ENCODE peak calls at places on chromosomes 3 and 15, in seven cellular contexts. One of them, this sample, is unnamed.
A peak's percentile ranks its signal among the peaks of the same experiment; 100 is the strongest.

GRCh38 chr15:89814112-89814742 is 425 bp downstream of the ANPEP start:
- DNase-seq in left colon: no peak
- DNase-seq in stromal cell of bone marrow: no peak
- DNase-seq in COR-L47: no peak
- DNase-seq in NCI-H460: no peak
- DNase-seq in posterior cingulate gyrus: no peak
- DNase-seq in T-helper 2 cell: no peak
- DNase-seq in this sample: no peak

GRCh38 chr3:133754973-133755828 is 9.0 kb downstream of the TF start:
- DNase-seq in left colon: no peak
- DNase-seq in stromal cell of bone marrow: no peak
- DNase-seq in COR-L47: no peak
- DNase-seq in NCI-H460: no peak
- DNase-seq in posterior cingulate gyrus: no peak
- DNase-seq in T-helper 2 cell: no peak
- DNase-seq in this sample: no peak

GRCh38 chr3:73687081-73688004 is 62.6 kb upstream of the PDZRN3 start:
- DNase-seq in left colon: no peak
- DNase-seq in stromal cell of bone marrow: no peak
- DNase-seq in COR-L47: no peak
- DNase-seq in NCI-H460: no peak
- DNase-seq in posterior cingulate gyrus: no peak
- DNase-seq in T-helper 2 cell: no peak
- DNase-seq in this sample: no peak

GRCh38 chr3:194964809-194965208 is 279.1 kb downstream of the FAM43A start:
- DNase-seq in left colon: no peak
- DNase-seq in stromal cell of bone marrow: no peak
- DNase-seq in COR-L47: no peak
- DNase-seq in NCI-H460: no peak
- DNase-seq in posterior cingulate gyrus: no peak
- DNase-seq in T-helper 2 cell: no peak
- DNase-seq in this sample: peak; percentile 15

GRCh38 chr3:108806316-108806715 is 16.3 kb upstream of the TRAT1 start:
- DNase-seq in left colon: no peak
- DNase-seq in stromal cell of bone marrow: no peak
- DNase-seq in COR-L47: no peak
- DNase-seq in NCI-H460: no peak
- DNase-seq in posterior cingulate gyrus: no peak
- DNase-seq in T-helper 2 cell: no peak
- DNase-seq in this sample: no peak

GRCh38 chr15:68228143-68228970 is 1.2 kb downstream of the CLN6 start:
- DNase-seq in left colon: no peak
- DNase-seq in stromal cell of bone marrow: no peak
- DNase-seq in COR-L47: no peak
- DNase-seq in NCI-H460: no peak
- DNase-seq in posterior cingulate gyrus: no peak
- DNase-seq in T-helper 2 cell: no peak
- DNase-seq in this sample: no peak

GRCh38 chr3:9749663-9750555 is at the start of gene OGG1:
- DNase-seq in left colon: peak; percentile 99
- DNase-seq in stromal cell of bone marrow: peak; percentile 97
- DNase-seq in COR-L47: peak; percentile 92
- DNase-seq in NCI-H460: peak; percentile 92
- DNase-seq in posterior cingulate gyrus: peak; percentile 97
- DNase-seq in T-helper 2 cell: peak; percentile 94
- DNase-seq in this sample: peak; percentile 99

GRCh38 chr3:10280177-10280529 is 12.6 kb downstream of the GHRL start:
- DNase-seq in left colon: no peak
- DNase-seq in stromal cell of bone marrow: no peak
- DNase-seq in COR-L47: no peak
- DNase-seq in NCI-H460: no peak
- DNase-seq in posterior cingulate gyrus: no peak
- DNase-seq in T-helper 2 cell: no peak
- DNase-seq in this sample: no peak

GRCh38 chr3:98962951-98963350 is 61.5 kb upstream of the DCBLD2 start:
- DNase-seq in left colon: no peak
- DNase-seq in stromal cell of bone marrow: no peak
- DNase-seq in COR-L47: no peak
- DNase-seq in NCI-H460: no peak
- DNase-seq in posterior cingulate gyrus: no peak
- DNase-seq in T-helper 2 cell: no peak
- DNase-seq in this sample: no peak

GRCh38 chr3:28544236-28544635 is 195.6 kb upstream of the AZI2 start:
- DNase-seq in left colon: no peak
- DNase-seq in stromal cell of bone marrow: no peak
- DNase-seq in COR-L47: no peak
- DNase-seq in NCI-H460: no peak
- DNase-seq in posterior cingulate gyrus: no peak
- DNase-seq in T-helper 2 cell: no peak
- DNase-seq in this sample: no peak

GRCh38 chr3:78497025-78497424 is 1270.8 kb downstream of the ROBO1 start:
- DNase-seq in left colon: no peak
- DNase-seq in stromal cell of bone marrow: no peak
- DNase-seq in COR-L47: peak; percentile 82
- DNase-seq in NCI-H460: no peak
- DNase-seq in posterior cingulate gyrus: no peak
- DNase-seq in T-helper 2 cell: no peak
- DNase-seq in this sample: no peak

GRCh38 chr3:102195198-102195948 is 239.4 kb upstream of the ZPLD1 start:
- DNase-seq in left colon: peak; percentile 49
- DNase-seq in stromal cell of bone marrow: no peak
- DNase-seq in COR-L47: peak; percentile 25
- DNase-seq in NCI-H460: no peak
- DNase-seq in posterior cingulate gyrus: no peak
- DNase-seq in T-helper 2 cell: no peak
- DNase-seq in this sample: peak; percentile 50

GRCh38 chr3:10205461-10206165 is 40.9 kb downstream of the IRAK2 start:
- DNase-seq in left colon: no peak
- DNase-seq in stromal cell of bone marrow: peak; percentile 95
- DNase-seq in COR-L47: no peak
- DNase-seq in NCI-H460: peak; percentile 36
- DNase-seq in posterior cingulate gyrus: no peak
- DNase-seq in T-helper 2 cell: no peak
- DNase-seq in this sample: no peak

GRCh38 chr3:71447197-71447596 is 136.3 kb downstream of the FOXP1 start:
- DNase-seq in left colon: no peak
- DNase-seq in stromal cell of bone marrow: no peak
- DNase-seq in COR-L47: no peak
- DNase-seq in NCI-H460: no peak
- DNase-seq in posterior cingulate gyrus: no peak
- DNase-seq in T-helper 2 cell: no peak
- DNase-seq in this sample: no peak

GRCh38 chr3:180070925-180071324 is 34.2 kb upstream of the PEX5L start:
- DNase-seq in left colon: no peak
- DNase-seq in stromal cell of bone marrow: no peak
- DNase-seq in COR-L47: no peak
- DNase-seq in NCI-H460: no peak
- DNase-seq in posterior cingulate gyrus: no peak
- DNase-seq in T-helper 2 cell: no peak
- DNase-seq in this sample: no peak

GRCh38 chr15:48440084-48440483 is 108.9 kb downstream of the DUT start:
- DNase-seq in left colon: no peak
- DNase-seq in stromal cell of bone marrow: peak; percentile 68
- DNase-seq in COR-L47: no peak
- DNase-seq in NCI-H460: no peak
- DNase-seq in posterior cingulate gyrus: no peak
- DNase-seq in T-helper 2 cell: no peak
- DNase-seq in this sample: no peak

GRCh38 chr15:90647326-90647725 is 69.8 kb upstream of the BLM start:
- DNase-seq in left colon: no peak
- DNase-seq in stromal cell of bone marrow: no peak
- DNase-seq in COR-L47: no peak
- DNase-seq in NCI-H460: no peak
- DNase-seq in posterior cingulate gyrus: no peak
- DNase-seq in T-helper 2 cell: no peak
- DNase-seq in this sample: no peak

GRCh38 chr15:55253580-55253979 is 36.0 kb downstream of the RAB27A start:
- DNase-seq in left colon: no peak
- DNase-seq in stromal cell of bone marrow: peak; percentile 65
- DNase-seq in COR-L47: no peak
- DNase-seq in NCI-H460: no peak
- DNase-seq in posterior cingulate gyrus: no peak
- DNase-seq in T-helper 2 cell: no peak
- DNase-seq in this sample: no peak

GRCh38 chr3:107377151-107377550 is at the start of gene CCDC54:
- DNase-seq in left colon: no peak
- DNase-seq in stromal cell of bone marrow: no peak
- DNase-seq in COR-L47: no peak
- DNase-seq in NCI-H460: no peak
- DNase-seq in posterior cingulate gyrus: no peak
- DNase-seq in T-helper 2 cell: no peak
- DNase-seq in this sample: no peak

GRCh38 chr3:171013822-171014748 is 12.4 kb downstream of the SLC2A2 start:
- DNase-seq in left colon: no peak
- DNase-seq in stromal cell of bone marrow: no peak
- DNase-seq in COR-L47: no peak
- DNase-seq in NCI-H460: no peak
- DNase-seq in posterior cingulate gyrus: no peak
- DNase-seq in T-helper 2 cell: no peak
- DNase-seq in this sample: no peak

GRCh38 chr15:69288531-69289311 is 10.0 kb upstream of the PAQR5 start:
- DNase-seq in left colon: no peak
- DNase-seq in stromal cell of bone marrow: no peak
- DNase-seq in COR-L47: no peak
- DNase-seq in NCI-H460: no peak
- DNase-seq in posterior cingulate gyrus: no peak
- DNase-seq in T-helper 2 cell: no peak
- DNase-seq in this sample: no peak

GRCh38 chr3:188962253-188963247 is 209.2 kb upstream of the TPRG1 start:
- DNase-seq in left colon: no peak
- DNase-seq in stromal cell of bone marrow: no peak
- DNase-seq in COR-L47: no peak
- DNase-seq in NCI-H460: no peak
- DNase-seq in posterior cingulate gyrus: no peak
- DNase-seq in T-helper 2 cell: no peak
- DNase-seq in this sample: no peak

GRCh38 chr3:148319161-148319915 is 378.4 kb upstream of the AGTR1 start:
- DNase-seq in left colon: no peak
- DNase-seq in stromal cell of bone marrow: peak; percentile 65
- DNase-seq in COR-L47: no peak
- DNase-seq in NCI-H460: no peak
- DNase-seq in posterior cingulate gyrus: no peak
- DNase-seq in T-helper 2 cell: no peak
- DNase-seq in this sample: no peak

GRCh38 chr15:85582076-85582718 is 201.8 kb downstream of the AKAP13 start:
- DNase-seq in left colon: peak; percentile 59
- DNase-seq in stromal cell of bone marrow: peak; percentile 58
- DNase-seq in COR-L47: no peak
- DNase-seq in NCI-H460: no peak
- DNase-seq in posterior cingulate gyrus: no peak
- DNase-seq in T-helper 2 cell: peak; percentile 18
- DNase-seq in this sample: no peak

GRCh38 chr15:68518785-68519430 is 59.9 kb upstream of the CORO2B start:
- DNase-seq in left colon: no peak
- DNase-seq in stromal cell of bone marrow: no peak
- DNase-seq in COR-L47: no peak
- DNase-seq in NCI-H460: no peak
- DNase-seq in posterior cingulate gyrus: no peak
- DNase-seq in T-helper 2 cell: no peak
- DNase-seq in this sample: no peak

GRCh38 chr3:184663756-184664155 is 48.1 kb downstream of the MAGEF1 start:
- DNase-seq in left colon: no peak
- DNase-seq in stromal cell of bone marrow: no peak
- DNase-seq in COR-L47: peak; percentile 72
- DNase-seq in NCI-H460: no peak
- DNase-seq in posterior cingulate gyrus: no peak
- DNase-seq in T-helper 2 cell: no peak
- DNase-seq in this sample: no peak

GRCh38 chr3:164208846-164209245 is 869.5 kb downstream of the SI start:
- DNase-seq in left colon: no peak
- DNase-seq in stromal cell of bone marrow: no peak
- DNase-seq in COR-L47: no peak
- DNase-seq in NCI-H460: no peak
- DNase-seq in posterior cingulate gyrus: no peak
- DNase-seq in T-helper 2 cell: no peak
- DNase-seq in this sample: no peak

GRCh38 chr15:81327526-81327925 is 3.6 kb upstream of the STARD5 start:
- DNase-seq in left colon: no peak
- DNase-seq in stromal cell of bone marrow: peak; percentile 85
- DNase-seq in COR-L47: no peak
- DNase-seq in NCI-H460: no peak
- DNase-seq in posterior cingulate gyrus: no peak
- DNase-seq in T-helper 2 cell: no peak
- DNase-seq in this sample: no peak

GRCh38 chr3:67388738-67389137 is 265.7 kb downstream of the SUCLG2 start:
- DNase-seq in left colon: no peak
- DNase-seq in stromal cell of bone marrow: no peak
- DNase-seq in COR-L47: no peak
- DNase-seq in NCI-H460: no peak
- DNase-seq in posterior cingulate gyrus: no peak
- DNase-seq in T-helper 2 cell: no peak
- DNase-seq in this sample: no peak

GRCh38 chr3:73484656-73485248 is 140.0 kb downstream of the PDZRN3 start:
- DNase-seq in left colon: no peak
- DNase-seq in stromal cell of bone marrow: no peak
- DNase-seq in COR-L47: no peak
- DNase-seq in NCI-H460: no peak
- DNase-seq in posterior cingulate gyrus: no peak
- DNase-seq in T-helper 2 cell: no peak
- DNase-seq in this sample: no peak

GRCh38 chr15:101579766-101580165 is 72.4 kb downstream of the TM2D3 start:
- DNase-seq in left colon: no peak
- DNase-seq in stromal cell of bone marrow: no peak
- DNase-seq in COR-L47: no peak
- DNase-seq in NCI-H460: no peak
- DNase-seq in posterior cingulate gyrus: no peak
- DNase-seq in T-helper 2 cell: no peak
- DNase-seq in this sample: no peak

This sample was measured in ureter.